ENCODE peak calls at places on chromosomes 6 and 20, in eight cellular contexts. S, G, H, L, C, D, V and M are unnamed samples.

GRCh38 chr6:15501806-15502450 is 160.9 kb downstream of the DTNBP1 start:
- DNase-seq in L (no peak), D (peak; percentile 64), C (no peak), G (peak; percentile 68), V (peak; percentile 76), S (no peak), H (no peak), M (peak; percentile 64)

GRCh38 chr6:157187182-157188093 is 135.9 kb downstream of the TMEM242 start:
- DNase-seq in G (no peak), S (no peak), D (no peak), V (no peak), C (no peak), H (no peak), L (no peak), M (no peak)

GRCh38 chr6:84575264-84575663 is 189.1 kb downstream of the TBX18 start:
- DNase-seq in C (no peak), G (no peak), H (no peak), L (no peak), S (no peak), D (no peak), V (no peak), M (peak; percentile 81)

GRCh38 chr6:42354707-42355106 is 97.0 kb downstream of the TRERF1 start:
- DNase-seq in C (no peak), H (no peak), G (no peak), D (no peak), L (no peak), S (no peak), V (peak; percentile 37), M (no peak)

GRCh38 chr20:5181955-5182354 is 55.1 kb downstream of the CDS2 start:
- DNase-seq in C (no peak), G (no peak), H (no peak), D (no peak), L (no peak), V (peak; percentile 82), S (no peak), M (no peak)

GRCh38 chr6:10763006-10763405 is 15.4 kb downstream of the TMEM14B start:
- DNase-seq in C (no peak), D (no peak), L (no peak), H (no peak), S (no peak), V (peak; percentile 57), G (no peak), M (peak; percentile 26)

GRCh38 chr6:158468666-158469065 is 91.2 kb upstream of the TMEM181 start:
- DNase-seq in C (no peak), S (no peak), D (no peak), L (no peak), G (no peak), H (peak; percentile 39), V (no peak), M (no peak)

GRCh38 chr20:24646331-24646730 is 176.9 kb downstream of the SYNDIG1 start:
- DNase-seq in V (no peak), L (no peak), C (no peak), S (no peak), G (no peak), D (no peak), H (no peak), M (no peak)

GRCh38 chr6:137625808-137626207 is 131.6 kb upstream of the OLIG3 start:
- DNase-seq in H (no peak), V (no peak), G (no peak), S (no peak), L (no peak), C (no peak), D (no peak), M (no peak)

GRCh38 chr6:14275493-14275851 is 157.9 kb downstream of the CD83 start:
- DNase-seq in H (no peak), G (no peak), C (peak; percentile 53), D (no peak), S (no peak), V (no peak), L (no peak), M (no peak)

GRCh38 chr20:32312718-32313424 is 35.4 kb downstream of the KIF3B start:
- DNase-seq in H (no peak), L (no peak), G (no peak), S (no peak), D (no peak), V (no peak), C (no peak), M (no peak)

GRCh38 chr6:42784739-42785498 is 3.1 kb downstream of the BICRAL start:
- DNase-seq in G (no peak), S (no peak), H (no peak), L (no peak), V (no peak), D (no peak), C (no peak), M (no peak)

GRCh38 chr6:3422457-3422816 is 34.4 kb downstream of the SLC22A23 start:
- DNase-seq in D (no peak), V (no peak), C (no peak), H (no peak), L (no peak), S (no peak), G (no peak), M (no peak)

GRCh38 chr20:37282558-37282957 is 6.9 kb upstream of the MANBAL start:
- DNase-seq in G (no peak), D (no peak), L (peak; percentile 36), H (no peak), C (no peak), V (peak; percentile 90), S (no peak), M (peak; percentile 16)

GRCh38 chr6:34340906-34341480 is 51.5 kb downstream of the NUDT3 start:
- DNase-seq in L (no peak), D (no peak), C (no peak), G (no peak), S (no peak), H (no peak), V (no peak), M (no peak)

GRCh38 chr6:11110921-11111768 is at the start of gene ERVFRD-1:
- DNase-seq in V (peak; percentile 23), G (no peak), H (no peak), S (no peak), L (no peak), D (no peak), C (no peak), M (no peak)

GRCh38 chr6:15296735-15297134 is 50.9 kb downstream of the JARID2 start:
- DNase-seq in S (no peak), L (peak; percentile 79), G (no peak), V (no peak), C (no peak), H (no peak), D (no peak), M (no peak)

GRCh38 chr6:134170844-134171243 is 118.4 kb upstream of the SLC2A12 start:
- DNase-seq in V (peak; percentile 75), L (no peak), D (no peak), S (no peak), C (peak; percentile 23), G (no peak), H (no peak), M (no peak)

GRCh38 chr6:134173936-134174789 is 121.7 kb upstream of the SLC2A12 start:
- DNase-seq in G (no peak), V (peak; percentile 92), H (peak; percentile 96), C (peak; percentile 92), S (peak; percentile 87), L (peak; percentile 89), D (no peak), M (peak; percentile 39)

GRCh38 chr6:134173007-134173690 is 120.7 kb upstream of the SLC2A12 start:
- DNase-seq in H (no peak), V (peak; percentile 35), G (no peak), C (no peak), S (no peak), L (no peak), D (no peak), M (no peak)

GRCh38 chr6:134171517-134171916 is 119.1 kb upstream of the SLC2A12 start:
- DNase-seq in D (no peak), H (no peak), C (peak; percentile 43), G (no peak), V (peak; percentile 46), L (no peak), S (no peak), M (no peak)

GRCh38 chr6:134172020-134172766 is 119.8 kb upstream of the SLC2A12 start:
- DNase-seq in H (no peak), V (peak; percentile 29), C (peak; percentile 44), D (no peak), G (no peak), L (no peak), S (no peak), M (no peak)
- H3K4me3 ChIP-seq in H (no peak overlapping the region), V (peak overlapping the region; percentile 73), C (no peak overlapping the region), D (peak overlapping the region; percentile 99), G (peak overlapping the region; percentile 76), L (no peak overlapping the region), S (no peak overlapping the region), M (peak overlapping the region; percentile 79)

GRCh38 chr6:106084106-106084963 is 1.8 kb upstream of the PRDM1 start:
- DNase-seq in G (no peak), V (peak; percentile 88), D (no peak), S (no peak), L (peak; percentile 72), H (peak; percentile 41), C (no peak), M (peak; percentile 91)

GRCh38 chr6:106084973-106085686 is 1.0 kb upstream of the PRDM1 start:
- DNase-seq in H (no peak), S (no peak), L (no peak), C (no peak), G (no peak), V (peak; percentile 58), D (no peak), M (no peak)

GRCh38 chr6:106083618-106084017 is 2.5 kb upstream of the PRDM1 start:
- DNase-seq in G (no peak), S (no peak), V (no peak), C (no peak), H (no peak), L (no peak), D (no peak), M (no peak)

GRCh38 chr6:106085984-106086832 is at the start of gene PRDM1:
- DNase-seq in H (peak; percentile 94), L (peak; percentile 87), D (no peak), C (peak; percentile 80), S (no peak), G (peak; percentile 96), V (peak; percentile 61), M (peak; percentile 54)

GRCh38 chr6:106085687-106085983 is 501 bp upstream of the PRDM1 start:
- DNase-seq in H (no peak), V (no peak), S (no peak), G (no peak), C (no peak), L (no peak), D (no peak), M (no peak)
- H3K4me3 ChIP-seq in H (no peak overlapping the region), V (peak overlapping the region; percentile 61), S (no peak overlapping the region), G (peak overlapping the region; percentile 51), C (peak overlapping the region; percentile 44), L (peak overlapping the region; percentile 43), D (peak overlapping the region; percentile 52), M (peak overlapping the region; percentile 60)

GRCh38 chr6:118881440-118882313 is 12.3 kb upstream of the ASF1A start:
- DNase-seq in L (no peak), G (no peak), H (no peak), V (no peak), C (no peak), D (no peak), S (no peak), M (no peak)
- H3K4me3 ChIP-seq in L (no peak overlapping the region), G (no peak overlapping the region), H (no peak overlapping the region), V (no peak overlapping the region), C (no peak overlapping the region), D (no peak overlapping the region), S (no peak overlapping the region), M (no peak overlapping the region)

DNA sequence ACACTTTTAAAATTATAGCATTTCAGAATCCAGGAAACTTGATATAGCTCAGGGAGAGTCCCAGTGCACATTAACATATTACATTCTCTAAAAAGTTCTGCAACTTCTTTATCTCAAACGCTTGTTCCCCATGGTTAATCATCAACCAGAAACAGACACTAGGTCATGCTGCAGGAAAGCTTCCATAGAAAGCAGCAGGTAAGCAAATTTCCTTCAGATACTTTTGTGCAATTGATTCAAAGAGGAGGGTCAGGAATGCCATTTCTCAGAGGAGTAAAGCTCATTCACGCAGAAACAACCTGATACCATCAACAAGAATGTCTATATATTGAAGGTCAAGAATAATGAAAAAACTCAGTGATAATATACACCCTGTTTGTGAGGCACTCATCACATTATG is 95.4 kb downstream of the LY86 start:
- DNase-seq in C (no peak), G (no peak), V (no peak), L (no peak), S (no peak), H (no peak), D (no peak), M (no peak)
- H3K4me3 ChIP-seq in C (no peak overlapping the region), G (no peak overlapping the region), V (no peak overlapping the region), L (no peak overlapping the region), S (no peak overlapping the region), H (no peak overlapping the region), D (no peak overlapping the region), M (no peak overlapping the region)